ENCODE peak calls at places on chromosomes 13 and 19, in seven cellular contexts. B, X, T, I, N, E and L are unnamed samples.

GRCh38 chr19:1590641-1591397 is 1.8 kb downstream of the MBD3 start:
- DNase-seq in B (no peak), X (peak), T (peak), I (no peak), N (no peak), E (no peak), L (peak)

GRCh38 chr13:52159159-52159982 is at the start of gene NEK3:
- DNase-seq in B (no peak), X (peak), T (peak), I (peak), N (peak), E (peak), L (peak)

GRCh38 chr13:32472194-32472621 is 44.3 kb upstream of the N4BP2L1 start:
- DNase-seq in B (no peak), X (no peak), T (no peak), I (no peak), N (no peak), E (no peak), L (no peak)

GRCh38 chr13:111909971-111910671 is 156.8 kb upstream of the SOX1 start:
- DNase-seq in B (no peak), X (no peak), T (no peak), I (no peak), N (no peak), E (no peak), L (no peak)

GRCh38 chr19:12481781-12482504 is 2.7 kb downstream of the ZNF709 start:
- DNase-seq in B (no peak), X (no peak), T (no peak), I (no peak), N (no peak), E (no peak), L (no peak)

GRCh38 chr19:55857974-55858373 is 21.6 kb downstream of the NLRP4 start:
- DNase-seq in B (no peak), X (no peak), T (no peak), I (no peak), N (no peak), E (no peak), L (no peak)

GRCh38 chr19:19366691-19367396 is 38.6 kb upstream of the GATAD2A start:
- DNase-seq in B (peak), X (peak), T (peak), I (peak), N (peak), E (no peak), L (peak)

GRCh38 chr19:4539697-4540581 is at the start of gene LRG1:
- DNase-seq in B (peak), X (no peak), T (no peak), I (peak), N (no peak), E (no peak), L (no peak)

GRCh38 chr13:64551755-64552154 is 2678.4 kb downstream of the PCDH9 start:
- DNase-seq in B (no peak), X (peak), T (no peak), I (no peak), N (no peak), E (no peak), L (no peak)

GRCh38 chr13:77507931-77508776 is 27.4 kb upstream of the SCEL start:
- DNase-seq in B (peak), X (peak), T (no peak), I (peak), N (no peak), E (no peak), L (peak)

GRCh38 chr13:46572758-46573384 is 19.9 kb downstream of the LRCH1 start:
- DNase-seq in B (no peak), X (no peak), T (no peak), I (no peak), N (no peak), E (no peak), L (no peak)

GRCh38 chr13:32905063-32905863 is 111.0 kb upstream of the KL start:
- DNase-seq in B (no peak), X (peak), T (no peak), I (no peak), N (no peak), E (no peak), L (no peak)

GRCh38 chr19:22144394-22144793 is 52.4 kb downstream of the ZNF676 start:
- DNase-seq in B (no peak), X (peak), T (no peak), I (no peak), N (no peak), E (no peak), L (no peak)

GRCh38 chr19:601310-601709 is 11.6 kb downstream of the HCN2 start:
- DNase-seq in B (no peak), X (no peak), T (no peak), I (no peak), N (no peak), E (no peak), L (no peak)

GRCh38 chr19:43735957-43736356 is 18.8 kb downstream of the SMG9 start:
- DNase-seq in B (no peak), X (peak), T (no peak), I (no peak), N (no peak), E (no peak), L (peak)

GRCh38 chr13:110471833-110472162 is 89.7 kb downstream of the RAB20 start:
- DNase-seq in B (no peak), X (peak), T (no peak), I (no peak), N (no peak), E (no peak), L (peak)

GRCh38 chr13:98565726-98566577 is 11.0 kb downstream of the STK24 start:
- DNase-seq in B (no peak), X (no peak), T (no peak), I (peak), N (no peak), E (no peak), L (no peak)

GRCh38 chr13:103931396-103931795 is 865.2 kb upstream of the SLC10A2 start:
- DNase-seq in B (no peak), X (no peak), T (no peak), I (no peak), N (no peak), E (no peak), L (no peak)

GRCh38 chr13:28623782-28624706 is 34.9 kb upstream of the POMP start:
- DNase-seq in B (no peak), X (peak), T (no peak), I (no peak), N (no peak), E (no peak), L (no peak)

GRCh38 chr19:2557093-2557440 is 81.1 kb downstream of the GADD45B start:
- DNase-seq in B (no peak), X (no peak), T (no peak), I (no peak), N (no peak), E (no peak), L (no peak)

GRCh38 chr19:40221858-40222619 is 3.9 kb upstream of the TTC9B start:
- DNase-seq in B (peak), X (peak), T (peak), I (peak), N (peak), E (peak), L (peak)

GRCh38 chr13:114107686-114108081 is 24.7 kb downstream of the RASA3 start:
- DNase-seq in B (peak), X (peak), T (no peak), I (no peak), N (no peak), E (no peak), L (peak)

GRCh38 chr13:60363288-60363687 is 33.7 kb upstream of the TDRD3 start:
- DNase-seq in B (no peak), X (no peak), T (no peak), I (no peak), N (no peak), E (no peak), L (no peak)

GRCh38 chr13:114099191-114099590 is 33.2 kb downstream of the RASA3 start:
- DNase-seq in B (no peak), X (peak), T (peak), I (peak), N (no peak), E (no peak), L (peak)

GRCh38 chr13:90171649-90172048 is 1175.8 kb upstream of the MIR17HG start:
- DNase-seq in B (no peak), X (no peak), T (no peak), I (no peak), N (no peak), E (no peak), L (no peak)

GRCh38 chr19:18306903-18307681 is 15.8 kb downstream of the LSM4 start:
- DNase-seq in B (no peak), X (no peak), T (no peak), I (no peak), N (no peak), E (no peak), L (peak)

GRCh38 chr13:113837554-113838355 is 26.1 kb downstream of the GAS6 start:
- DNase-seq in B (no peak), X (peak), T (peak), I (peak), N (no peak), E (peak), L (peak)

GRCh38 chr19:9116547-9116946 is 984 bp upstream of the OR7G1 start:
- DNase-seq in B (no peak), X (no peak), T (no peak), I (no peak), N (no peak), E (no peak), L (no peak)

GRCh38 chr19:49632576-49632975 is 7.4 kb downstream of the RRAS start:
- DNase-seq in B (no peak), X (no peak), T (no peak), I (no peak), N (no peak), E (no peak), L (no peak)

GRCh38 chr19:47540748-47541147 is 25.9 kb upstream of the NAPA start:
- DNase-seq in B (no peak), X (peak), T (no peak), I (no peak), N (no peak), E (no peak), L (peak)